ENCODE peak calls at places on chromosomes 4 and X, in five cellular contexts. One of them, this sample, is unnamed.
A peak's percentile ranks its signal among the peaks of the same experiment; 100 is the strongest.

GRCh38 chr4:139704915-139705485 is 39.4 kb downstream of the MGST2 start:
- DNase-seq in ovary: no peak
- DNase-seq in K562: peak; percentile 30
- DNase-seq in esophagus muscularis mucosa: no peak
- DNase-seq in HepG2: peak; percentile 44
- DNase-seq in this sample: no peak

GRCh38 chr4:114599231-114600065 is 841 bp downstream of the UGT8 start:
- DNase-seq in ovary: peak; percentile 9
- DNase-seq in K562: peak; percentile 18
- DNase-seq in esophagus muscularis mucosa: no peak
- DNase-seq in HepG2: no peak
- DNase-seq in this sample: peak; percentile 43

GRCh38 chr4:80307774-80308465 is 27.6 kb upstream of the CFAP299 start:
- DNase-seq in ovary: peak; percentile 22
- DNase-seq in K562: peak; percentile 35
- DNase-seq in esophagus muscularis mucosa: no peak
- DNase-seq in HepG2: no peak
- DNase-seq in this sample: no peak

GRCh38 chrX:14027511-14028019 is 2.1 kb downstream of the GEMIN8 start:
- DNase-seq in ovary: no peak
- DNase-seq in K562: peak; percentile 9
- DNase-seq in esophagus muscularis mucosa: no peak
- DNase-seq in HepG2: peak; percentile 1
- DNase-seq in this sample: no peak

GRCh38 chr4:139767168-139767567 is 101.5 kb downstream of the MGST2 start:
- DNase-seq in ovary: no peak
- DNase-seq in K562: no peak
- DNase-seq in esophagus muscularis mucosa: no peak
- DNase-seq in HepG2: no peak
- DNase-seq in this sample: no peak

GRCh38 chrX:64975989-64976672 is at the start of gene ZC4H2:
- DNase-seq in ovary: peak; percentile 70
- DNase-seq in K562: peak; percentile 23
- DNase-seq in esophagus muscularis mucosa: peak; percentile 90
- DNase-seq in HepG2: peak; percentile 73
- DNase-seq in this sample: peak; percentile 75

GRCh38 chrX:79604364-79604763 is 237.2 kb upstream of the ITM2A start:
- DNase-seq in ovary: no peak
- DNase-seq in K562: no peak
- DNase-seq in esophagus muscularis mucosa: no peak
- DNase-seq in HepG2: no peak
- DNase-seq in this sample: no peak

GRCh38 chrX:70421618-70422017 is 1.5 kb upstream of the GDPD2 start:
- DNase-seq in ovary: no peak
- DNase-seq in K562: no peak
- DNase-seq in esophagus muscularis mucosa: no peak
- DNase-seq in HepG2: no peak
- DNase-seq in this sample: no peak

GRCh38 chr4:8602686-8603430 is 10.3 kb downstream of the CPZ start:
- DNase-seq in ovary: no peak
- DNase-seq in K562: no peak
- DNase-seq in esophagus muscularis mucosa: no peak
- DNase-seq in HepG2: no peak
- DNase-seq in this sample: no peak

GRCh38 chr4:1246901-1247810 is 1.8 kb downstream of the CTBP1 start:
- DNase-seq in ovary: peak; percentile 47
- DNase-seq in K562: peak; percentile 43
- DNase-seq in esophagus muscularis mucosa: no peak
- DNase-seq in HepG2: no peak
- DNase-seq in this sample: no peak
- H3K4me1 ChIP-seq in ovary: peaks cover 45% of the 10 kb centered on the region
- H3K4me1 ChIP-seq in K562: peaks cover 83% of the 10 kb centered on the region
- H3K4me1 ChIP-seq in esophagus muscularis mucosa: peaks cover 79% of the 10 kb centered on the region
- H3K4me1 ChIP-seq in HepG2: peaks cover 50% of the 10 kb centered on the region
- H3K4me1 ChIP-seq in this sample: peaks cover 72% of the 10 kb centered on the region

GRCh38 chrX:48890934-48891401 is 6.6 kb downstream of the TIMM17B start:
- DNase-seq in ovary: no peak
- DNase-seq in K562: peak; percentile 32
- DNase-seq in esophagus muscularis mucosa: no peak
- DNase-seq in HepG2: no peak
- DNase-seq in this sample: no peak

GRCh38 chrX:48892896-48893295 is 4.7 kb downstream of the TIMM17B start:
- DNase-seq in ovary: no peak
- DNase-seq in K562: no peak
- DNase-seq in esophagus muscularis mucosa: no peak
- DNase-seq in HepG2: no peak
- DNase-seq in this sample: no peak

GRCh38 chrX:48890296-48890925 is 7.2 kb downstream of the TIMM17B start:
- DNase-seq in ovary: peak; percentile 35
- DNase-seq in K562: no peak
- DNase-seq in esophagus muscularis mucosa: no peak
- DNase-seq in HepG2: no peak
- DNase-seq in this sample: no peak

GRCh38 chrX:48893556-48894348 is 3.8 kb downstream of the TIMM17B start:
- DNase-seq in ovary: no peak
- DNase-seq in K562: no peak
- DNase-seq in esophagus muscularis mucosa: no peak
- DNase-seq in HepG2: no peak
- DNase-seq in this sample: no peak

DNA sequence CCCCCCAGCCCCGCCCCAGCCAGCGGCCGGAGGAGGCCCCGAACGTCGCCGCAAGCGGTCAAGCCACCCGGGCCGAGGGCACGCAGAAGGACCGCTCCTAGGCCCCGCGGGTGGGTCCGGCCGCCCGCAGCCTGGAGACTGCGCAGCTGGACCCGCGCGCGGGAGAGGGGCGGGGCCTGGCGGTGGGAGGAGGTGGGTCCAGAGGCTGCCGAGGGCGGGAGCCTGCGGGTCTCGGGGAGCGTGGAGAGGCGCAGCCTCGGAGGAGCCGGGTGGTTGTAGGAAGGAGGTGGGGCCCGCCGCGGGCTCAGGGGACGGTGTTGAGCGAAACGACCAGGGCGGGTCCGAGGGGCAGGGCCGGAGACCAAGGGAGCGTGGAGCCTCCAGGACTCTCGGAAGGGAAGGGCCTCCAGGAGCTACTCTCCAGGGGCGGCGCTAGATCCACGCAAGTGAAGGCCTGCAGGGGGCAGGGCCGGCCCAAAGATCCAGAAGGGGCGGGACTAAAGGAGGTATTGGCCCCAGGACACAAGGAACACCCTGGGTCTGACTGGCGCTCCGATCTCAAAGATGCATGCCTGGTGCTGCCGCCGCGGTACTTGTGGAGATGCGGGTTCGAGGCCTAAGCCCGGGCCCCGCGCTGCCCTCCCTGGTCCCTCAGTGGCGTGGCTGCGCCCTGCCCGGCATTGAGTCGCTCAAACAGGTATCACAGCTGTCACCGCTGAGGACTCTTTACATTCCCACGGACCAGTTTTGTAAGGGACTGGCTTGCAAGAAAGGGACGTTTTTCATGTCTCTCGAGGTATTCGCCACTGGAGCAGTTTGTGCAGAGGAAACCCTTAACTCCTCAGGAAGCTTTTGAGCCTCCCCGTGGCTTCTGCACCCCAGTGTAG is 5.9 kb downstream of the TIMM17B start:
- DNase-seq in ovary: peak; percentile 84
- DNase-seq in K562: peak; percentile 84
- DNase-seq in esophagus muscularis mucosa: peak; percentile 95
- DNase-seq in HepG2: peak; percentile 76
- DNase-seq in this sample: peak; percentile 88
- TF ChIP-seq EP300 in ovary: no peak
- TF ChIP-seq EP300 in K562: peak; percentile 5
- TF ChIP-seq EP300 in esophagus muscularis mucosa: no peak
- TF ChIP-seq EP300 in HepG2: no peak
- TF ChIP-seq EP300 in this sample: no peak

GRCh38 chrX:155718964-155719586 is 106.3 kb upstream of the TMLHE start:
- DNase-seq in ovary: no peak
- DNase-seq in K562: no peak
- DNase-seq in esophagus muscularis mucosa: no peak
- DNase-seq in HepG2: no peak
- DNase-seq in this sample: no peak
- H3K4me1 ChIP-seq in ovary: no peaks in the 10 kb centered on the region
- H3K4me1 ChIP-seq in K562: no peaks in the 10 kb centered on the region
- H3K4me1 ChIP-seq in esophagus muscularis mucosa: no peaks in the 10 kb centered on the region
- H3K4me1 ChIP-seq in HepG2: no peaks in the 10 kb centered on the region
- H3K4me1 ChIP-seq in this sample: no peaks in the 10 kb centered on the region

GRCh38 chrX:74514384-74514783 is 93.1 kb downstream of the SLC16A2 start:
- DNase-seq in ovary: no peak
- DNase-seq in K562: no peak
- DNase-seq in esophagus muscularis mucosa: no peak
- DNase-seq in HepG2: peak; percentile 2
- DNase-seq in this sample: no peak
- TF ChIP-seq EP300 in ovary: no peak
- TF ChIP-seq EP300 in K562: no peak
- TF ChIP-seq EP300 in esophagus muscularis mucosa: no peak
- TF ChIP-seq EP300 in HepG2: no peak
- TF ChIP-seq EP300 in this sample: no peak

This sample was measured in stomach.